ENCODE peak calls at places on chromosomes 16 and 17, in five cellular contexts. T is CD8-positive, alpha-beta T cell; V is astrocyte of the spinal cord; W is HCT116; F is brain microvascular endothelial cell. U is an unnamed sample.

GRCh38 chr17:1495265-1495664 is 2.8 kb upstream of the MYO1C start:
- DNase-seq in V (no peak), T (no peak), W (no peak), F (no peak), U (no peak)

GRCh38 chr17:46785696-46786095 is 32.8 kb downstream of the WNT3 start:
- DNase-seq in W (no peak), V (no peak), F (no peak), T (no peak), U (no peak)

GRCh38 chr17:44546711-44547606 is 10.3 kb upstream of the FZD2 start:
- DNase-seq in F (peak), W (no peak), V (peak), T (no peak), U (no peak)

GRCh38 chr16:82586130-82586529 is 40.6 kb upstream of the CDH13 start:
- DNase-seq in W (no peak), T (no peak), F (no peak), V (no peak), U (no peak)

GRCh38 chr17:27458524-27458908 is 2.3 kb downstream of the KSR1 start:
- DNase-seq in F (no peak), V (peak), T (no peak), W (no peak), U (no peak)

GRCh38 chr17:10435096-10435495 is 13.3 kb upstream of the MYH8 start:
- DNase-seq in T (no peak), V (no peak), F (no peak), W (no peak), U (no peak)

GRCh38 chr16:67028167-67028554 is 788 bp upstream of the CBFB start:
- DNase-seq in W (no peak), V (no peak), T (no peak), F (no peak), U (no peak)

GRCh38 chr16:78812582-78812981 is 713.1 kb downstream of the WWOX start:
- DNase-seq in W (no peak), V (no peak), T (no peak), F (no peak), U (no peak)

GRCh38 chr16:638034-638543 is 2.0 kb upstream of the METTL26 start:
- DNase-seq in T (no peak), V (no peak), W (no peak), F (no peak), U (no peak)

GRCh38 chr16:634996-635395 is 1.1 kb downstream of the METTL26 start:
- DNase-seq in F (no peak), T (no peak), V (no peak), W (no peak), U (no peak)

GRCh38 chr16:637081-638018 is 1.2 kb upstream of the METTL26 start:
- DNase-seq in W (no peak), V (peak), T (peak), F (peak), U (peak)

GRCh38 chr16:635573-636205 is 416 bp downstream of the METTL26 start:
- DNase-seq in F (no peak), V (no peak), T (no peak), W (no peak), U (no peak)

GRCh38 chr16:636206-637080 is at the start of gene METTL26:
- DNase-seq in V (peak), W (peak), F (peak), T (peak), U (peak)
- TF ChIP-seq CTCF in V (no peak), W (no peak), F (no peak), T (no peak), U (peak)

GRCh38 chr17:65230040-65230439 is 92.9 kb downstream of the RGS9 start:
- DNase-seq in V (no peak), F (no peak), W (no peak), T (no peak), U (no peak)

GRCh38 chr17:65229596-65229995 is 92.4 kb downstream of the RGS9 start:
- DNase-seq in F (no peak), V (no peak), W (no peak), T (no peak), U (no peak)

GRCh38 chr17:65231662-65232335 is 94.6 kb downstream of the RGS9 start:
- DNase-seq in V (peak), T (peak), F (peak), W (peak), U (peak)

GRCh38 chr17:65228734-65229390 is 91.7 kb downstream of the RGS9 start:
- DNase-seq in F (no peak), W (peak), T (peak), V (peak), U (no peak)

GRCh38 chr17:65231086-65231485 is 93.9 kb downstream of the RGS9 start:
- DNase-seq in T (no peak), V (no peak), W (peak), F (no peak), U (no peak)
- TF ChIP-seq CTCF in T (no peak), V (no peak), W (no peak), F (peak), U (no peak)

GRCh38 chr16:3377917-3378316 is 22.2 kb downstream of the OR2C1 start:
- DNase-seq in T (no peak), V (no peak), W (no peak), F (no peak), U (no peak)
- TF ChIP-seq CTCF in T (no peak), V (no peak), W (no peak), F (no peak), U (no peak)

DNA sequence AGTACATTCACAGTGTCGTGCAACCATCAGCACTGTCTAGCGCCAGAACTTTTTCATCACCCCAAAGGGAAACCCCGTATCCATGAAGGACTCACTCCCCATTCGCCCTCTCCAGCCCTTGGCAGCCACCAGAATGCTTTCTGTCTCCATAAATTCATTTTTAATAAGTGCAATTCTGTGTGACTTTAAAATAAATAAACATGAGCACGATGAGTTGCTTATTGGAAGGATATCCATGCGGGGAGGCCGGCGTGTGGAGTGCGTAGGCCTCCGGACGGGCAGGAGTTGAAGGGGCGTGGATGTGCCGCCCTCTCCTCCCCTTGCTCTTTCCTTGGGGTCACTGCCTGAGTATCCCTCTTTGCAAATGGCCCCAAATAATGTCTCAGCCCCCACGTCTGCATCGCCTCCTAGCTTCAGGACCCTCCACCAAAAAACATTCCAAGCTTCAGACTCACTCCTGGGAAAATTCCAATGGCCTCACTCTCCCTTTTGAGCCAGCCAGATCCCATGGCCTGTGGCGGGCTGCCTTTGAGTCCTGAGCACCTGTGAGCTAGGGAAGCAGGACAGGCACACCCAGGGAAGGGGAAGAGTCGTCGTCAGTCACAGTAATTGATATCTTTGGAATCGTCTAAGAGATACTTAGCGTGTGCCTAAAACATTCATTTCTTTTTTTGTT is 306.3 kb downstream of the SEC14L1 start:
- DNase-seq in W (no peak), F (peak), T (no peak), V (no peak), U (no peak)
- TF ChIP-seq CTCF in W (no peak), F (no peak), T (no peak), V (no peak), U (no peak)

GRCh38 chr16:50884066-50884860 is 142.4 kb downstream of the CYLD start:
- DNase-seq in F (no peak), W (no peak), T (peak), V (no peak), U (no peak)
- TF ChIP-seq CTCF in F (peak), W (peak), T (no peak), V (peak), U (peak)

DNA sequence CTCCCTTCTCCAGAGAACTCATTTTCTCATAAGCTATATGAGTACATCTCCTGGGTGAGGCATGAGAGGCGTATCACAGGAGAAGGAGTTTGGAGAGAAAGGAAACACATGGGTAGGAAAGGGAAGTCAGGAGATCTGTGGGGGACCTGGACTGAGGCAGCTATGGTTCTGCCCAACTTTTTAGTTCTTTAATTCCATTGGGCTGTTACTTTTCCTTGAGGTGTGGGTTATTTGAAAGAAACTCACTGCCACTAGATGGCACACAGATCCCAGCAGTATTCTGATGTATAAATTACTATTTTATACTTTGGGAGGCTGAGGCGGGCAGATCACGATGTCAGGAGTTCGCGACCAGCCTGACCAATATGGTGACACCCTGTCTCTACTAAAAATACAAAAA is 63.6 kb downstream of the NUP93 start:
- DNase-seq in V (peak), T (no peak), F (peak), W (no peak), U (no peak)
- TF ChIP-seq CTCF in V (peak), T (no peak), F (peak), W (peak), U (peak)

GRCh38 chr17:65918921-65919546 is 272.9 kb downstream of the CEP112 start:
- DNase-seq in V (peak), T (no peak), F (no peak), W (no peak), U (no peak)
- TF ChIP-seq CTCF in V (peak), T (no peak), F (peak), W (no peak), U (peak)

U was measured in progenitor cell of endocrine pancreas.